ENCODE peak calls at places on chromosomes 7 and 10, in six cellular contexts. O is GM12891, G is stomach, D is spleen, E is endothelial cell of umbilical vein, P is Panc1. Y is an unnamed sample.

GRCh38 chr10:62264702-62265436 is 3.8 kb downstream of the RTKN2 start:
- DNase-seq in G (no peak), P (peak; percentile 95), D (no peak), E (peak; percentile 82), O (no peak), Y (no peak)

GRCh38 chr7:144606231-144606630 is 202.7 kb upstream of the NOBOX start:
- DNase-seq in P (no peak), G (no peak), D (no peak), O (no peak), E (no peak), Y (no peak)

GRCh38 chr10:100928039-100928438 is 15.3 kb downstream of the SLF2 start:
- DNase-seq in E (no peak), D (no peak), O (no peak), G (no peak), P (no peak), Y (no peak)

GRCh38 chr10:100534726-100535125 is 1.0 kb upstream of the HIF1AN start:
- DNase-seq in P (no peak), D (no peak), E (no peak), O (no peak), G (no peak), Y (no peak)

GRCh38 chr10:48671914-48672595 is 12.6 kb upstream of the WDFY4 start:
- DNase-seq in P (no peak), D (peak; percentile 89), G (no peak), E (no peak), O (no peak), Y (no peak)

GRCh38 chr7:101707587-101707986 is 78.5 kb upstream of the MYL10 start:
- DNase-seq in E (no peak), O (no peak), G (peak; percentile 37), P (no peak), D (no peak), Y (no peak)

GRCh38 chr7:83072576-83073517 is 89.8 kb downstream of the PCLO start:
- DNase-seq in E (no peak), P (no peak), D (no peak), O (no peak), G (no peak), Y (no peak)

GRCh38 chr10:30818010-30818660 is 188.6 kb upstream of the LYZL2 start:
- DNase-seq in O (no peak), D (peak; percentile 85), P (no peak), G (peak; percentile 39), E (peak; percentile 92), Y (peak; percentile 78)

GRCh38 chr7:106767498-106768323 is 97.4 kb upstream of the PIK3CG start:
- DNase-seq in P (no peak), O (no peak), G (no peak), E (no peak), D (no peak), Y (no peak)

GRCh38 chr7:36015733-36016132 is 137.3 kb upstream of the EEPD1 start:
- DNase-seq in E (no peak), G (no peak), D (no peak), O (no peak), P (no peak), Y (no peak)

GRCh38 chr10:2951235-2951835 is 116.0 kb upstream of the PFKP start:
- DNase-seq in G (no peak), D (no peak), E (no peak), P (no peak), O (no peak), Y (no peak)

GRCh38 chr7:67753891-67754290 is 757.3 kb downstream of the TYW1 start:
- DNase-seq in O (no peak), G (no peak), P (no peak), D (no peak), E (no peak), Y (no peak)

GRCh38 chr7:20777377-20778062 is 9.2 kb downstream of the SP8 start:
- DNase-seq in O (no peak), G (no peak), D (no peak), P (no peak), E (no peak), Y (no peak)

GRCh38 chr10:113335603-113336002 is 217.2 kb upstream of the HABP2 start:
- DNase-seq in O (no peak), P (no peak), D (no peak), G (no peak), E (peak; percentile 63), Y (no peak)

GRCh38 chr7:36840930-36841329 is 116.6 kb upstream of the AOAH start:
- DNase-seq in P (no peak), O (no peak), G (no peak), D (no peak), E (no peak), Y (no peak)

GRCh38 chr7:50531401-50531906 is 33.8 kb downstream of the DDC start:
- DNase-seq in E (peak; percentile 15), G (no peak), O (no peak), D (no peak), P (peak; percentile 67), Y (no peak)

GRCh38 chr7:155741805-155742204 is 70.5 kb downstream of the SHH start:
- DNase-seq in G (peak; percentile 46), D (peak; percentile 88), P (no peak), O (no peak), E (no peak), Y (no peak)

GRCh38 chr7:35869810-35870209 is 69.0 kb downstream of the SEPTIN7 start:
- DNase-seq in D (no peak), O (no peak), G (no peak), E (no peak), P (no peak), Y (no peak)

GRCh38 chr10:24132741-24133140 is 76.2 kb upstream of the KIAA1217 start:
- DNase-seq in D (no peak), G (no peak), P (no peak), O (no peak), E (no peak), Y (no peak)

GRCh38 chr10:51510231-51510630 is 189.2 kb downstream of the CSTF2T start:
- DNase-seq in P (no peak), E (no peak), D (no peak), O (no peak), G (no peak), Y (no peak)

GRCh38 chr7:42854521-42855118 is 57.2 kb downstream of the C7orf25 start:
- DNase-seq in E (no peak), D (no peak), G (no peak), O (no peak), P (no peak), Y (no peak)
- TF ChIP-seq POLR2AphosphoS5 in E (no peak), D (no peak), G (no peak), O (no peak), P (no peak), Y (no peak)

DNA sequence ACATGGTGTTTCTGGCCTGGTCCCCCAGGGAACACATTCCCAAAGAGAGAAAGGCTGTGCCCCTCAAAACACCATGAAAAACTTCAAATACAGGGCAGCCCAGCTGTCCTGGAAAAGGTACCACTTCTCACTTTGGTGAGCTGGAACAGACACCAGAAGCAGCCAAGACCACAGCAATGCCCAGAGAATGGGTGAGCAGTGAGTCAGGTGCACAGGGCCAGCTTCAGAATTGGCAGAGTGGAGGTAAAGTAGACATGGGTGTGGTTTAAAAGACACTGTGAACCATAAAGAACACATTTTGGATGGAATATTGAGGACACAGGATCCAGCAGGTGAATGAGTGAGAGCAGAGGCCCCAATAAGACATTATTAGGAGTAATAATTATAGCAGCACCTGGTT is 51.3 kb downstream of the FAM13C start:
- DNase-seq in O (no peak), G (no peak), D (no peak), E (no peak), P (no peak), Y (no peak)
- TF ChIP-seq POLR2AphosphoS5 in O (no peak), G (no peak), D (no peak), E (no peak), P (no peak), Y (no peak)

GRCh38 chr10:29733323-29733722 is 98.6 kb upstream of the SVIL start:
- DNase-seq in P (no peak), D (no peak), O (no peak), E (no peak), G (no peak), Y (peak; percentile 68)

GRCh38 chr10:29731760-29732159 is 97.0 kb upstream of the SVIL start:
- DNase-seq in D (no peak), P (no peak), G (no peak), O (no peak), E (no peak), Y (peak; percentile 78)

GRCh38 chr10:29732918-29733317 is 98.1 kb upstream of the SVIL start:
- DNase-seq in D (no peak), G (no peak), O (no peak), E (no peak), P (no peak), Y (no peak)

GRCh38 chr10:29730461-29730860 is 95.7 kb upstream of the SVIL start:
- DNase-seq in D (no peak), G (no peak), O (no peak), E (no peak), P (no peak), Y (no peak)

DNA sequence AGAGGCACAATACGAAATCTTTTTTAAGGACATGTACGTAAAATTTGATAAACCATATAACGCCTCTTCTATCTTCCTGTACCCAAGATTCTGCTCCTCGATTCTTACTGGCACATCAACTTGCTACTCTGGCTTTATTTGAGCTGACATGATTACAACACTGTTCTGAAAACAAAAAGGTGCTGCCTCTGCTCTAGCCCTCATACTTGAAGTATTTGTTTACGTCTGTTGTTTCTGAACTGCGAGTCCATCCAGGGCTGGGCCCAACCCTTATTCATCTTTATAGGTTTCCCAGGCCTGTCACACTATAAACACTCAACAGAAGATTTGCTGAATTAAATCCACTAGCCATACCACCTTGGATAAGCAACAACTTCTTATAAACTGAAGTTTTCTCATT is 96.2 kb upstream of the SVIL start:
- DNase-seq in P (no peak), G (no peak), D (no peak), O (no peak), E (no peak), Y (peak; percentile 82)
- TF ChIP-seq POLR2AphosphoS5 in P (no peak), G (no peak), D (no peak), O (no peak), E (no peak), Y (peak; percentile 83)

GRCh38 chr10:90977855-90978486 is 57.1 kb upstream of the ANKRD1 start:
- DNase-seq in P (no peak), E (no peak), G (no peak), D (no peak), O (no peak), Y (no peak)
- TF ChIP-seq POLR2AphosphoS5 in P (no peak), E (no peak), G (no peak), D (no peak), O (no peak), Y (no peak)

GRCh38 chr7:7640221-7641128 is at the start of gene UMAD1:
- DNase-seq in G (peak; percentile 98), D (peak; percentile 99), O (peak; percentile 64), P (peak; percentile 99), E (peak; percentile 98), Y (peak; percentile 99)
- TF ChIP-seq POLR2AphosphoS5 in G (peak; percentile 88), D (peak; percentile 95), O (peak; percentile 86), P (peak; percentile 87), E (peak; percentile 75), Y (peak; percentile 86)

DNA sequence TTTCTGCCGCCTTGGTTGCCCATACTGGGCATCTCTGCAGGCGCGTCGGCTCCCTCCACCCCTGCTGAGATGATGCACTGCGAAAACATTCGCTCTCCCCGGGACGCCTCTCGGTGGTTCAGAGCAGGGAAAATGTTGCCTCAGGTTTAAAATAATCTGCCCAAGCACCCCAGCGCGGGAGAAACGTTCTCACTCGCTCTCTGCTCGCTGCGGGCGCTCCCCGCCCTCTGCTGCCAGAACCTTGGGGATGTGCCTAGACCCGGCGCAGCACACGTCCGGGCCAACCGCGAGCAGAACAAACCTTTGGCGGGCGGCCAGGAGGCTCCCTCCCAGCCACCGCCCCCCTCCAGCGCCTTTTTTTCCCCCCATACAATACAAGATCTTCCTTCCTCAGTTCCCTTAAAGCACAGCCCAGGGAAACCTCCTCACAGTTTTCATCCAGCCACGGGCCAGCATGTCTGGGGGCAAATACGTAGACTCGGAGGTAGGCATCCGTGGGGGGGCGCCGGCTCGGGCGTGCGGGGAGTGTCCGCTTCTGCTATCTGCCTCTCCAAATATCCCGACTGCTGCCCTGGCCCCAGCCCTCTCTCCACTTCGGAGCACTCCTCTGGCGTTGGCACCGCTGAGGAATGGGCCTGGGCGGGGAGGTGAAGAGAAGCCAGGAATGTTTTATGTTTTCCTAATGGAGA is at the start of gene CAV1:
- DNase-seq in E (peak; percentile 96), P (peak; percentile 95), D (peak; percentile 89), G (peak; percentile 65), O (no peak), Y (peak; percentile 96)
- TF ChIP-seq POLR2AphosphoS5 in E (peak; percentile 93), P (peak; percentile 89), D (peak; percentile 88), G (peak; percentile 74), O (no peak), Y (peak; percentile 94)

Y was measured in sigmoid colon.